ENCODE peak calls at places on chromosome 17, in nine cellular contexts. One of them, this sample, is unnamed.

GRCh38 chr17:41825175-41825845 is 10.7 kb downstream of the NT5C3B start:
- DNase-seq in cardiac muscle cell: no peak
- DNase-seq in breast epithelium: peak; percentile 34
- DNase-seq in Calu3: no peak
- DNase-seq in fibroblast of mammary gland: no peak
- DNase-seq in lung: no peak
- DNase-seq in stomach: no peak
- DNase-seq in D721Med: no peak
- DNase-seq in CD8-positive, alpha-beta T cell: no peak
- DNase-seq in this sample: no peak

GRCh38 chr17:48451489-48451888 is 21.5 kb upstream of the SKAP1 start:
- DNase-seq in CD8-positive, alpha-beta T cell: no peak
- DNase-seq in lung: no peak
- DNase-seq in cardiac muscle cell: no peak
- DNase-seq in Calu3: no peak
- DNase-seq in breast epithelium: no peak
- DNase-seq in fibroblast of mammary gland: no peak
- DNase-seq in D721Med: no peak
- DNase-seq in stomach: no peak
- DNase-seq in this sample: no peak

GRCh38 chr17:57875109-57876022 is 25.5 kb upstream of the MRPS23 start:
- DNase-seq in CD8-positive, alpha-beta T cell: no peak
- DNase-seq in fibroblast of mammary gland: peak; percentile 97
- DNase-seq in D721Med: no peak
- DNase-seq in breast epithelium: peak; percentile 83
- DNase-seq in cardiac muscle cell: peak; percentile 99
- DNase-seq in lung: peak; percentile 81
- DNase-seq in stomach: peak; percentile 71
- DNase-seq in Calu3: peak; percentile 84
- DNase-seq in this sample: no peak

GRCh38 chr17:62703776-62704380 is 76.4 kb downstream of the MRC2 start:
- DNase-seq in CD8-positive, alpha-beta T cell: peak; percentile 53
- DNase-seq in breast epithelium: peak; percentile 78
- DNase-seq in lung: peak; percentile 77
- DNase-seq in fibroblast of mammary gland: peak; percentile 51
- DNase-seq in D721Med: no peak
- DNase-seq in cardiac muscle cell: peak; percentile 70
- DNase-seq in Calu3: peak; percentile 82
- DNase-seq in stomach: peak; percentile 83
- DNase-seq in this sample: peak; percentile 81

GRCh38 chr17:229945-230235 is 48.4 kb upstream of the DOC2B start:
- DNase-seq in CD8-positive, alpha-beta T cell: no peak
- DNase-seq in breast epithelium: no peak
- DNase-seq in cardiac muscle cell: no peak
- DNase-seq in fibroblast of mammary gland: no peak
- DNase-seq in stomach: no peak
- DNase-seq in Calu3: no peak
- DNase-seq in lung: no peak
- DNase-seq in D721Med: no peak
- DNase-seq in this sample: no peak

GRCh38 chr17:42110301-42111264 is 1.9 kb downstream of the DHX58 start:
- DNase-seq in fibroblast of mammary gland: no peak
- DNase-seq in breast epithelium: no peak
- DNase-seq in cardiac muscle cell: no peak
- DNase-seq in CD8-positive, alpha-beta T cell: no peak
- DNase-seq in stomach: no peak
- DNase-seq in lung: no peak
- DNase-seq in Calu3: no peak
- DNase-seq in D721Med: no peak
- DNase-seq in this sample: no peak

GRCh38 chr17:36726199-36726598 is 124.8 kb downstream of the MRM1 start:
- DNase-seq in cardiac muscle cell: no peak
- DNase-seq in breast epithelium: no peak
- DNase-seq in CD8-positive, alpha-beta T cell: no peak
- DNase-seq in D721Med: no peak
- DNase-seq in stomach: no peak
- DNase-seq in Calu3: no peak
- DNase-seq in fibroblast of mammary gland: no peak
- DNase-seq in lung: no peak
- DNase-seq in this sample: no peak

GRCh38 chr17:33871720-33872535 is 383.2 kb upstream of the CCL2 start:
- DNase-seq in CD8-positive, alpha-beta T cell: no peak
- DNase-seq in cardiac muscle cell: no peak
- DNase-seq in fibroblast of mammary gland: peak; percentile 23
- DNase-seq in D721Med: no peak
- DNase-seq in stomach: no peak
- DNase-seq in Calu3: no peak
- DNase-seq in breast epithelium: no peak
- DNase-seq in lung: no peak
- DNase-seq in this sample: no peak

GRCh38 chr17:81323411-81323868 is 28.3 kb upstream of the SLC38A10 start:
- DNase-seq in Calu3: no peak
- DNase-seq in D721Med: no peak
- DNase-seq in stomach: no peak
- DNase-seq in cardiac muscle cell: no peak
- DNase-seq in fibroblast of mammary gland: peak; percentile 56
- DNase-seq in CD8-positive, alpha-beta T cell: no peak
- DNase-seq in lung: no peak
- DNase-seq in breast epithelium: no peak
- DNase-seq in this sample: no peak

GRCh38 chr17:28744802-28745051 is 916 bp downstream of the TRAF4 start:
- DNase-seq in breast epithelium: no peak
- DNase-seq in lung: no peak
- DNase-seq in stomach: no peak
- DNase-seq in fibroblast of mammary gland: no peak
- DNase-seq in D721Med: no peak
- DNase-seq in CD8-positive, alpha-beta T cell: no peak
- DNase-seq in cardiac muscle cell: peak; percentile 21
- DNase-seq in Calu3: no peak
- DNase-seq in this sample: no peak

GRCh38 chr17:28744104-28744801 is 442 bp downstream of the TRAF4 start:
- DNase-seq in cardiac muscle cell: peak; percentile 69
- DNase-seq in Calu3: peak; percentile 70
- DNase-seq in stomach: peak; percentile 61
- DNase-seq in fibroblast of mammary gland: peak; percentile 29
- DNase-seq in CD8-positive, alpha-beta T cell: peak; percentile 71
- DNase-seq in lung: peak; percentile 50
- DNase-seq in breast epithelium: no peak
- DNase-seq in D721Med: peak; percentile 54
- DNase-seq in this sample: peak; percentile 69

GRCh38 chr17:28741358-28742349 is 2.2 kb upstream of the TRAF4 start:
- DNase-seq in Calu3: no peak
- DNase-seq in lung: no peak
- DNase-seq in CD8-positive, alpha-beta T cell: no peak
- DNase-seq in cardiac muscle cell: no peak
- DNase-seq in stomach: no peak
- DNase-seq in D721Med: no peak
- DNase-seq in fibroblast of mammary gland: no peak
- DNase-seq in breast epithelium: no peak
- DNase-seq in this sample: peak; percentile 62

GRCh38 chr17:28745052-28745776 is 1.4 kb downstream of the TRAF4 start:
- DNase-seq in breast epithelium: peak; percentile 80
- DNase-seq in lung: no peak
- DNase-seq in cardiac muscle cell: peak; percentile 82
- DNase-seq in stomach: peak; percentile 75
- DNase-seq in CD8-positive, alpha-beta T cell: no peak
- DNase-seq in Calu3: peak; percentile 69
- DNase-seq in fibroblast of mammary gland: peak; percentile 39
- DNase-seq in D721Med: no peak
- DNase-seq in this sample: no peak

GRCh38 chr17:28743243-28744103 is at the start of gene TRAF4:
- DNase-seq in cardiac muscle cell: peak; percentile 87
- DNase-seq in fibroblast of mammary gland: peak; percentile 79
- DNase-seq in breast epithelium: peak; percentile 81
- DNase-seq in CD8-positive, alpha-beta T cell: peak; percentile 74
- DNase-seq in D721Med: peak; percentile 73
- DNase-seq in Calu3: peak; percentile 91
- DNase-seq in lung: peak; percentile 79
- DNase-seq in stomach: peak; percentile 89
- DNase-seq in this sample: peak; percentile 87
- TF ChIP-seq CTCF in cardiac muscle cell: no peak
- TF ChIP-seq CTCF in fibroblast of mammary gland: no peak
- TF ChIP-seq CTCF in breast epithelium: no peak
- TF ChIP-seq CTCF in CD8-positive, alpha-beta T cell: no peak
- TF ChIP-seq CTCF in D721Med: peak; percentile 12
- TF ChIP-seq CTCF in Calu3: no peak
- TF ChIP-seq CTCF in lung: no peak
- TF ChIP-seq CTCF in stomach: no peak
- TF ChIP-seq CTCF in this sample: no peak

DNA sequence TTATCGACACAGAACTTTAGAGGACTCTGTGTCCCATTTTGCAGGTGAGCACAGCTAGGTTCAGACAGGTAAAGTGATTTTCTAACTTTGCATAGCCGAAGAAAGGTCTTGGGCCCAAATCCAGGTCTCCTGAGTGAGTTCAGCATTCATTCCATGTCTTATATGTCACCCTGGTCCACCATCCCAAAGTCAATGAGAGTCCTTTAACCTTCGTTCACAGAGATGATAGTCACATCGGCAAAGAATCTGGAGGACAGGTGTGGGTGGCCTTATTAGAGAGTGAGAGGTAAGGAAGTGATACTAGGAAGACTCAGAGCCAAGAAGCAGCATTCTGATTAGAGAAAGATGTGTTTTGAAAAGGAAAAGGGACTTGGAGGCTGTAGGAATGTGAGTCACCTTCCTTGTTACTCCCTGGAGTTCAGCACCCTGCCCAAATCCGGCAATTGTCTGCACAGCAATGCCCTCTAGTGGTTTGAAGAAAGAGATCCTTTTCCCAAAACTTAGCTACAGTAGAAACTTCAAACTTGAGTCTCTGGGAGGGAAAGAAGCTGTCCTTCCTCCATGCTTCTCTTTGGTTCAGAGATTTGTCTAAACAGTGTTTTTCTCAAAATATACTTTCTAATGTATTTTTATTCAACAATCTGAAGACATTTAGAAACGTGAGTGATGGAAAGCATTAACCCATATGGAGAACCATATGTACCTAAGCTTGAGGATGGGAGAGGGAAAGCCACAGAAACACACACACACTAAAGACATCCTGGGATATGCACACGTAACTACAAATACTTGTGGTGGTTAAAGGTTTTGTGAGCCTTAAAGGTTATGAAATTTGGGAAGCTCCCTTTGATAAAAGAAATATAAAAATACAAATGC is 96.4 kb upstream of the SHISA6 start:
- DNase-seq in breast epithelium: no peak
- DNase-seq in cardiac muscle cell: peak; percentile 58
- DNase-seq in stomach: peak; percentile 68
- DNase-seq in CD8-positive, alpha-beta T cell: no peak
- DNase-seq in fibroblast of mammary gland: peak; percentile 56
- DNase-seq in Calu3: peak; percentile 7
- DNase-seq in D721Med: no peak
- DNase-seq in lung: peak; percentile 33
- DNase-seq in this sample: no peak
- TF ChIP-seq CTCF in breast epithelium: no peak
- TF ChIP-seq CTCF in cardiac muscle cell: peak; percentile 62
- TF ChIP-seq CTCF in stomach: peak; percentile 55
- TF ChIP-seq CTCF in CD8-positive, alpha-beta T cell: no peak
- TF ChIP-seq CTCF in fibroblast of mammary gland: peak; percentile 56
- TF ChIP-seq CTCF in Calu3: no peak
- TF ChIP-seq CTCF in D721Med: peak; percentile 50
- TF ChIP-seq CTCF in lung: no peak
- TF ChIP-seq CTCF in this sample: no peak

DNA sequence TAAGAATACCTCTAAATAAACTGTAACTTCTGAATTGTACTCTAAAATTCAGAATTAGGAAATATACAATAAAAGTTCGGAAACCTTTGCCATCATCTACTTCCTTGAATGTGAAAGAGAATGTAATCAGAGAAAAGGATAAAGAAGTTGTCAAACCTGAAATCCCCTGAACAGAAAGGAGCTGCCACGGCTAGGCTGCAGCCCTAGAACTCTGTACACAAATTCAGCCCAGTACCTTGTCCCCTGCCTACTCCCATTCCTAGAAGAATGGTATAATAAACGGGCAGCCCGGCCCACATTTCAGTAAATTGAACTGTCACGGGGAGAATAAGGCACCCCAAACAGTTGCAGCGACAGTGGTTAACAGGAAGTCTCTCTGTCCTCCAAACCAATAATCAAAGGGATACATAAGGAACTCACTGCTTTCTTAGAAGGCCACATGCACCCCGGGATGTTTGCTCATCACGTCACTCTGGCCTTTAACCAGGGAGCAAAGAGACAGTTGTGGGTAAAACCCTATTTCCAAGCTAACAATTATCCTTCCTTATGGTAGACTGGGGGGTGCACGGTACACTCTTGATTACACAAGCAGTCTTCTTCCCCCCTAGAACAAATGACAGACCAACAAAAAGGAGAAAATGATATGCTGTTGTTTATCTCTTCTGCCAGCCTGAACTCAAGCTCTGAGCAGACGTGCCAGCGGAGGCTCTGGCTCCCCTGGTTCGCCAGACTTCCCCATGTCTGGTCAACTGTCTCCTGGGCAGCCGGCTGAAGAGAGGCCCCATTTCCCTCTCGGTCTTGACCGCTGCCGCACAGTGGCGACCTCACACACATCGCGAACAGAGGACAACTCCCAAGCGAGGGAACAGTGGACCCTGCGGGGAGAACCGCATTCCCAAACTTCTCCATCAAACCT is 24.5 kb upstream of the RFFL start:
- DNase-seq in cardiac muscle cell: peak; percentile 54
- DNase-seq in lung: peak; percentile 53
- DNase-seq in D721Med: no peak
- DNase-seq in CD8-positive, alpha-beta T cell: peak; percentile 45
- DNase-seq in stomach: peak; percentile 58
- DNase-seq in Calu3: peak; percentile 31
- DNase-seq in fibroblast of mammary gland: peak; percentile 44
- DNase-seq in breast epithelium: peak; percentile 56
- DNase-seq in this sample: no peak
- TF ChIP-seq CTCF in cardiac muscle cell: no peak
- TF ChIP-seq CTCF in lung: no peak
- TF ChIP-seq CTCF in D721Med: no peak
- TF ChIP-seq CTCF in CD8-positive, alpha-beta T cell: no peak
- TF ChIP-seq CTCF in stomach: no peak
- TF ChIP-seq CTCF in Calu3: no peak
- TF ChIP-seq CTCF in fibroblast of mammary gland: no peak
- TF ChIP-seq CTCF in breast epithelium: no peak
- TF ChIP-seq CTCF in this sample: no peak

DNA sequence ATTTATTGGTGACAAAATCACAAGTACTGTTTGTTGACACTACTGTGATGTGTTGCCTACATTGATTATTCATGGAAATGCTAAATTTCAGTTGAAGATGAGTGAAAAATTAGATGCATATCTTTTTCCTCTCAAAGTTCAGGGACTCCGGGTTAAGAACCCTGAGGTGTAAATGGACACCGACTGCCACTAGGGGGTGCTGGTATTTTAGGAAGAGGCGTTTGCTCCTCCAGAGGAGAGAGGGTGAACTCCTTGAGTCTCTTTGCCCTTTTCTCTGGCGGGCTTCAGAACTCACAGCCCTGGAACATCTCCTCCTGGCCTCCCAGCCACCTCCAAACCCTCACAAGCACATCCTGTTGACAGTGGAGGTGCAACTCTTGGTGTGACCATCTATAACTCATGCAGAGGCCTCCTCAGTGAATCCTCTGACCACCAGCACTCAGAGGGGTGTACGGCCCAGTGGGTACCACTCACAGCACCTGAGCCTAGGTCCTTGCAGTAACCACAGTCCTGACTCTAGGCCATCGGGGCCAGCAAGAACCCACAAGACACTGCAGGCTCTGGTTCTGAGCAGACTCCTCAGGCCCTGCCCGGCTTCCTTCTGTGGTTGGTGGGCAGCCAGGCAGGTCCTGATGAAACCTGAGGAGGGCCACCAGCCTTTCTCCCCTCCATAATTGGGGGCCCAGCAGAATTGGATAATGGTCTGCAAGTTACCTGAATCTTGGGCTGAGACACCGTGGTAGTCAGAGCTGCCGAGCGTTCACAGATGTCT is 26.2 kb upstream of the PIK3R5 start:
- DNase-seq in D721Med: no peak
- DNase-seq in Calu3: peak; percentile 71
- DNase-seq in breast epithelium: peak; percentile 70
- DNase-seq in lung: peak; percentile 64
- DNase-seq in fibroblast of mammary gland: peak; percentile 66
- DNase-seq in stomach: peak; percentile 70
- DNase-seq in cardiac muscle cell: peak; percentile 72
- DNase-seq in CD8-positive, alpha-beta T cell: peak; percentile 64
- DNase-seq in this sample: no peak
- TF ChIP-seq CTCF in D721Med: peak; percentile 20
- TF ChIP-seq CTCF in Calu3: no peak
- TF ChIP-seq CTCF in breast epithelium: peak; percentile 47
- TF ChIP-seq CTCF in lung: peak; percentile 65
- TF ChIP-seq CTCF in fibroblast of mammary gland: peak; percentile 82
- TF ChIP-seq CTCF in stomach: peak; percentile 88
- TF ChIP-seq CTCF in cardiac muscle cell: peak; percentile 84
- TF ChIP-seq CTCF in CD8-positive, alpha-beta T cell: peak; percentile 73
- TF ChIP-seq CTCF in this sample: peak; percentile 66

This sample was measured in activated B cell treated with CpG ODN at 0.5 μM for 24 hours.